ENCODE peak calls at places on chromosomes 2 and 18, in four cellular contexts. Q is HCT116, E is adrenal gland, B is heart left ventricle. F is an unnamed sample.

GRCh38 chr2:237866119-237866621 is 6.7 kb downstream of the RAMP1 start:
- DNase-seq in Q (no peak), E (no peak), B (no peak), F (no peak)

GRCh38 chr2:206396216-206396615 is 47.1 kb upstream of the ADAM23 start:
- DNase-seq in Q (no peak), E (no peak), B (no peak), F (no peak)

GRCh38 chr2:56185101-56185581 is 1.4 kb downstream of the CCDC85A start:
- DNase-seq in Q (no peak), E (peak; percentile 26), B (peak; percentile 35), F (peak; percentile 8)

GRCh38 chr2:67565761-67566160 is 168.6 kb downstream of the ETAA1 start:
- DNase-seq in Q (no peak), E (no peak), B (peak; percentile 15), F (peak; percentile 27)

GRCh38 chr2:79512442-79513401 is at the start of gene CTNNA2:
- DNase-seq in Q (no peak), E (peak; percentile 74), B (peak; percentile 12), F (peak; percentile 3)

GRCh38 chr2:237512774-237513466 is 25.9 kb downstream of the MLPH start:
- DNase-seq in Q (peak; percentile 76), E (peak; percentile 80), B (peak; percentile 86), F (peak; percentile 85)

GRCh38 chr2:50995610-50996009 is 36.3 kb downstream of the NRXN1 start:
- DNase-seq in Q (no peak), E (no peak), B (no peak), F (no peak)

GRCh38 chr2:156687715-156688114 is 251.5 kb downstream of the GPD2 start:
- DNase-seq in Q (no peak), E (no peak), B (no peak), F (no peak)

GRCh38 chr2:223315813-223316212 is 263.8 kb downstream of the KCNE4 start:
- DNase-seq in Q (no peak), E (no peak), B (no peak), F (no peak)

GRCh38 chr18:64037812-64038414 is 68.0 kb downstream of the SERPINB8 start:
- DNase-seq in Q (peak; percentile 36), E (no peak), B (no peak), F (no peak)

GRCh38 chr2:219210572-219211362 is 4.2 kb downstream of the ZFAND2B start:
- DNase-seq in Q (no peak), E (no peak), B (peak; percentile 2), F (no peak)

GRCh38 chr2:170929686-170930050 is 615 bp downstream of the GORASP2 start:
- DNase-seq in Q (no peak), E (peak; percentile 67), B (peak; percentile 27), F (peak; percentile 36)

GRCh38 chr2:192236136-192236535 is 41.4 kb upstream of the TMEFF2 start:
- DNase-seq in Q (no peak), E (no peak), B (no peak), F (no peak)

GRCh38 chr18:63025251-63025710 is 294.3 kb downstream of the BCL2 start:
- DNase-seq in Q (no peak), E (no peak), B (no peak), F (peak; percentile 19)

GRCh38 chr2:68832161-68832869 is 38.9 kb downstream of the BMP10 start:
- DNase-seq in Q (no peak), E (peak; percentile 57), B (peak; percentile 78), F (peak; percentile 78)

GRCh38 chr2:228658998-228659397 is 477.5 kb upstream of the SPHKAP start:
- DNase-seq in Q (no peak), E (peak; percentile 43), B (no peak), F (no peak)

GRCh38 chr2:88074854-88075292 is 7.2 kb downstream of the SMYD1 start:
- DNase-seq in Q (no peak), E (no peak), B (no peak), F (no peak)

GRCh38 chr2:105007367-105007766 is 30.5 kb upstream of the MRPS9 start:
- DNase-seq in Q (no peak), E (no peak), B (no peak), F (no peak)

GRCh38 chr18:48902856-48903601 is 47.7 kb downstream of the SMAD7 start:
- DNase-seq in Q (no peak), E (no peak), B (peak; percentile 69), F (peak; percentile 53)

GRCh38 chr2:191748528-191749180 is 70.7 kb downstream of the NABP1 start:
- DNase-seq in Q (no peak), E (no peak), B (no peak), F (no peak)

GRCh38 chr18:79496237-79496977 is 100.7 kb downstream of the NFATC1 start:
- DNase-seq in Q (no peak), E (no peak), B (no peak), F (no peak)

GRCh38 chr2:215218587-215219577 is 80.5 kb upstream of the ABCA12 start:
- DNase-seq in Q (no peak), E (no peak), B (no peak), F (no peak)

GRCh38 chr2:22078701-22079100 is 954.9 kb downstream of the TDRD15 start:
- DNase-seq in Q (no peak), E (no peak), B (no peak), F (no peak)

GRCh38 chr2:105749583-105750399 is 5.1 kb downstream of the NCK2 start:
- DNase-seq in Q (no peak), E (peak; percentile 56), B (no peak), F (no peak)

GRCh38 chr2:172102159-172102857 is 392 bp downstream of the DLX2 start:
- DNase-seq in Q (no peak), E (no peak), B (no peak), F (no peak)

GRCh38 chr2:100691846-100692245 is 128.1 kb upstream of the NPAS2 start:
- DNase-seq in Q (no peak), E (no peak), B (no peak), F (no peak)

GRCh38 chr2:120921457-120921856 is 185.8 kb downstream of the GLI2 start:
- DNase-seq in Q (no peak), E (no peak), B (no peak), F (no peak)

GRCh38 chr2:187500585-187501359 is 52.7 kb upstream of the CALCRL start:
- DNase-seq in Q (peak; percentile 23), E (no peak), B (no peak), F (no peak)

GRCh38 chr2:187506416-187506815 is 47.8 kb downstream of the TFPI start:
- DNase-seq in Q (no peak), E (no peak), B (no peak), F (no peak)

GRCh38 chr2:187502467-187502866 is 51.8 kb downstream of the TFPI start:
- DNase-seq in Q (no peak), E (no peak), B (no peak), F (no peak)

GRCh38 chr2:187504312-187504921 is 49.8 kb downstream of the TFPI start:
- DNase-seq in Q (no peak), E (no peak), B (no peak), F (no peak)

GRCh38 chr2:187505064-187505672 is 49.1 kb downstream of the TFPI start:
- DNase-seq in Q (no peak), E (no peak), B (no peak), F (no peak)
- H3K4me3 ChIP-seq in Q (no peak overlapping the region), E (no peak overlapping the region), B (no peak overlapping the region), F (no peak overlapping the region)

GRCh38 chr2:128531856-128532255 is 213.2 kb upstream of the HS6ST1 start:
- DNase-seq in Q (no peak), E (no peak), B (no peak), F (no peak)
- TF ChIP-seq CTCF in Q (peak; percentile 11), E (peak; percentile 34), B (no peak), F (no peak)

DNA sequence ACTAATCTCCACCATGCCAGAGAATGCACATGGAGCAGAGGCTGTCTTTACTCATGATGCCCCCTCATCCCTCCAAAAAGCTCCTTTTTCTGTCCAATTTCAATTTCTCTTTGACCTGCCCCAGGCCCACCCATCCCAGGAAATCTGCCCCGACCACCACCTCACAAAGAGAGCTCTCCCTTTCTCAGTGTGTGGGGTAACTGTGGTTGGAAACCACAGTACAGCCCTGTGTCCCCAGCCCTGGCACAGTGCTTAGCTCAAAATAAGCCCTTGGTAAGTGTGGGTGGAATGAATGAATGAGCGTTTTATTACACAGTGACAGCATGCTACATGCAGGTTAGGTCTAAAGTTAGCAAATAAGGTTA is 43.7 kb upstream of the CAB39 start:
- DNase-seq in Q (no peak), E (no peak), B (no peak), F (no peak)
- H3K4me1 ChIP-seq in Q (peaks cover 62% of the 10 kb centered on the region), E (no peaks in the 10 kb centered on the region), B (peaks cover 17% of the 10 kb centered on the region), F (peaks cover 28% of the 10 kb centered on the region)

GRCh38 chr2:25361261-25362048 is 19.7 kb upstream of the DNMT3A start:
- DNase-seq in Q (no peak), E (no peak), B (no peak), F (no peak)

GRCh38 chr2:25363733-25364132 is 22.0 kb upstream of the DNMT3A start:
- DNase-seq in Q (no peak), E (no peak), B (no peak), F (no peak)

GRCh38 chr2:25365241-25365640 is 23.5 kb upstream of the DNMT3A start:
- DNase-seq in Q (no peak), E (no peak), B (no peak), F (no peak)

GRCh38 chr2:25362049-25362563 is 20.4 kb upstream of the DNMT3A start:
- DNase-seq in Q (peak; percentile 80), E (peak; percentile 93), B (peak; percentile 93), F (peak; percentile 93)

GRCh38 chr2:25362564-25363145 is 20.9 kb upstream of the DNMT3A start:
- DNase-seq in Q (no peak), E (peak; percentile 33), B (peak; percentile 41), F (no peak)
- H3K4me3 ChIP-seq in Q (no peak overlapping the region), E (peak overlapping the region; percentile 7), B (peak overlapping the region; percentile 34), F (peak overlapping the region; percentile 56)

GRCh38 chr18:76518543-76519155 is 23.6 kb upstream of the ZNF516 start:
- DNase-seq in Q (no peak), E (peak; percentile 57), B (peak; percentile 50), F (peak; percentile 61)
- TF ChIP-seq CTCF in Q (no peak), E (no peak), B (no peak), F (no peak)

GRCh38 chr2:233369897-233370758 is 15.8 kb downstream of the DGKD start:
- DNase-seq in Q (no peak), E (no peak), B (no peak), F (no peak)
- H3K4me1 ChIP-seq in Q (no peaks in the 10 kb centered on the region), E (no peaks in the 10 kb centered on the region), B (peaks cover 4% of the 10 kb centered on the region), F (no peaks in the 10 kb centered on the region)